ENCODE peak calls at places on chromosomes 6 and 20, in five cellular contexts. F is psoas muscle, K is suprapubic skin, R is ovary, C is uterus. W is an unnamed sample.

GRCh38 chr6:20286968-20287565 is 74.8 kb upstream of the MBOAT1 start:
- DNase-seq in F (no peak), K (no peak), R (no peak), C (no peak), W (no peak)

GRCh38 chr20:46364670-46365482 is 41.5 kb downstream of the ELMO2 start:
- DNase-seq in F (no peak), K (no peak), R (no peak), C (no peak), W (no peak)

GRCh38 chr6:28474441-28475219 is 31.3 kb upstream of the ZSCAN23 start:
- DNase-seq in F (no peak), K (no peak), R (no peak), C (peak), W (no peak)

GRCh38 chr20:53040678-53041674 is 68.8 kb downstream of the TSHZ2 start:
- DNase-seq in F (peak), K (peak), R (peak), C (peak), W (no peak)

GRCh38 chr6:116596815-116597214 is 19.5 kb upstream of the RSPH4A start:
- DNase-seq in F (no peak), K (no peak), R (no peak), C (no peak), W (no peak)

GRCh38 chr6:156957931-156958547 is 180.9 kb downstream of the ARID1B start:
- DNase-seq in F (no peak), K (no peak), R (no peak), C (no peak), W (no peak)

GRCh38 chr6:26092443-26092842 is 5.2 kb downstream of the HFE start:
- DNase-seq in F (no peak), K (no peak), R (no peak), C (no peak), W (no peak)

GRCh38 chr6:116528800-116529199 is 16.7 kb downstream of the TRAPPC3L start:
- DNase-seq in F (no peak), K (no peak), R (no peak), C (no peak), W (no peak)

GRCh38 chr6:46655803-46656202 is 3.0 kb downstream of the SLC25A27 start:
- DNase-seq in F (no peak), K (no peak), R (no peak), C (no peak), W (no peak)

GRCh38 chr6:3419624-3420272 is 37.1 kb downstream of the SLC22A23 start:
- DNase-seq in F (no peak), K (no peak), R (no peak), C (no peak), W (no peak)

GRCh38 chr20:54107181-54107580 is 36.8 kb upstream of the BCAS1 start:
- DNase-seq in F (no peak), K (no peak), R (no peak), C (no peak), W (no peak)

GRCh38 chr6:31794866-31795615 is 511 bp downstream of the VARS1 start:
- DNase-seq in F (no peak), K (no peak), R (no peak), C (no peak), W (no peak)

GRCh38 chr6:156513504-156513903 is 263.7 kb upstream of the ARID1B start:
- DNase-seq in F (no peak), K (no peak), R (no peak), C (no peak), W (no peak)

GRCh38 chr20:5990946-5991345 is 40.5 kb downstream of the MCM8 start:
- DNase-seq in F (no peak), K (no peak), R (no peak), C (no peak), W (no peak)

GRCh38 chr6:46090115-46091079 is 39.4 kb upstream of the ENPP4 start:
- DNase-seq in F (peak), K (peak), R (peak), C (peak), W (peak)

GRCh38 chr6:129485746-129486145 is 224.2 kb downstream of the ARHGAP18 start:
- DNase-seq in F (no peak), K (no peak), R (no peak), C (no peak), W (no peak)

GRCh38 chr6:5644523-5645183 is 362.1 kb downstream of the NRN1 start:
- DNase-seq in F (no peak), K (no peak), R (no peak), C (no peak), W (no peak)

GRCh38 chr6:12290490-12290820 is 294 bp downstream of the EDN1 start:
- DNase-seq in F (no peak), K (no peak), R (no peak), C (no peak), W (no peak)
- TF ChIP-seq CTCF in F (no peak), K (no peak), R (no peak), C (no peak), W (no peak)

DNA sequence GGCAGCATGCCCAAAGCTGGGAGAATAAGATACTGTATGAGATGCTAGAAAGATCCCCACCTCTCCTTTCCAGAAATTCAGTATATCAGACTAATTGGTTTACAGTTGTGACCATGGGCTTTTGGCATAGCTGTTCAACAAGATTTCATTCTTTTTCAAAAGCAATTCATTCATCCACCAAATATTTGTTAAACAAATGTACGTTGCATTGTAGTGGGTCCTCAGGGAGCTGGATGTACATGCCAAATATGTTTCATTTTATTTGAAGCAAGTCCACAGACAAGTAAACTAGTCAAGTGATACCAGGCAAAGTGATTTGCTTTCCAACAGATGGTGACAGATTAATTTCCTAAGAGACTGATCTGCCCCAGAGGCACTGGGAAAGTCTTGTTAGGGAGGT is 85.8 kb upstream of the ESR1 start:
- DNase-seq in F (no peak), K (no peak), R (no peak), C (no peak), W (no peak)
- H3K4me3 ChIP-seq in F (no peak), K (no peak), R (no peak), C (no peak), W (no peak)

GRCh38 chr6:41714556-41715273 is 20.7 kb downstream of the TFEB start:
- DNase-seq in F (peak), K (no peak), R (no peak), C (no peak), W (no peak)
- TF ChIP-seq CTCF in F (no peak), K (no peak), R (no peak), C (no peak), W (no peak)

GRCh38 chr6:170134077-170135040 is 156.5 kb downstream of the DLL1 start:
- DNase-seq in F (no peak), K (peak), R (peak), C (no peak), W (no peak)
- H3K4me3 ChIP-seq in F (no peak), K (no peak), R (no peak), C (no peak), W (no peak)

GRCh38 chr6:163023700-163024099 is 295.9 kb downstream of the PACRG start:
- DNase-seq in F (no peak), K (no peak), R (no peak), C (no peak), W (no peak)

DNA sequence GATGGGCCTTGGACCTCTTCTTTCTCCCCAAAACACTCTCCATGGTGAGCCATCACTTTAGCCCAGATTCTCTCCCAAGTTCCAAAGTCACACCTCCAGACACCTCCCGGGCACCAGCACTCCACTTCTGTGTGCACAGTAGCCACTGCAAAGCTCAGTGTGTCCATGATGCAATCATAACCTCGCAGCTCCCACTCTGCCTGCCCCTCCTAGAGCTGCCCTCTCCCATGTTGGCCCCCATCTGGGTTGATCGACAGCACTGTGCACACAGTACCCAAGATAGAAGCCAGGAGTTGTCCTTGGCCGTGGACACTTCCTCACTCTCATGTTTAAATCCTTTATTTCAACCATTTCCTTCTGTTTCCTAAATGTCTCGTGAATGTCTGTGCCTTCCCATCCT is 293.3 kb downstream of the PACRG start:
- DNase-seq in F (no peak), K (no peak), R (no peak), C (no peak), W (no peak)
- TF ChIP-seq CTCF in F (no peak), K (no peak), R (no peak), C (no peak), W (no peak)

DNA sequence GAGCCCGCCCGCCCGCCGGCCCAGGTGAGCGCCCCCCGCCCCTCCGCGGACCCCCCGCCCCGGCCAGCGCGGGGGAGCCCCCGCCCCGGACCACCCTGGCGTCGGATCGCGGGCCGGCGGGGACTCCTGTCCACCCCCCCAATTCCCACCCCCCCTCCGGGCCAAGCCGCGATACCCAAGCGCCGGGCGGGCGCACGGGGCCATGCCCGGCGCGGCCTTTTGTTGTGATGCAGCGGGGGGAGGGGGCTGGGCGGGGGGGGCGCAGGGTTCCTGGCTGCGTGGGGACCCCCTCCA is 239 bp downstream of the SRC start:
- DNase-seq in F (no peak), K (peak), R (no peak), C (no peak), W (no peak)
- H3K4me3 ChIP-seq in F (peak), K (peak), R (peak), C (peak), W (peak)

DNA sequence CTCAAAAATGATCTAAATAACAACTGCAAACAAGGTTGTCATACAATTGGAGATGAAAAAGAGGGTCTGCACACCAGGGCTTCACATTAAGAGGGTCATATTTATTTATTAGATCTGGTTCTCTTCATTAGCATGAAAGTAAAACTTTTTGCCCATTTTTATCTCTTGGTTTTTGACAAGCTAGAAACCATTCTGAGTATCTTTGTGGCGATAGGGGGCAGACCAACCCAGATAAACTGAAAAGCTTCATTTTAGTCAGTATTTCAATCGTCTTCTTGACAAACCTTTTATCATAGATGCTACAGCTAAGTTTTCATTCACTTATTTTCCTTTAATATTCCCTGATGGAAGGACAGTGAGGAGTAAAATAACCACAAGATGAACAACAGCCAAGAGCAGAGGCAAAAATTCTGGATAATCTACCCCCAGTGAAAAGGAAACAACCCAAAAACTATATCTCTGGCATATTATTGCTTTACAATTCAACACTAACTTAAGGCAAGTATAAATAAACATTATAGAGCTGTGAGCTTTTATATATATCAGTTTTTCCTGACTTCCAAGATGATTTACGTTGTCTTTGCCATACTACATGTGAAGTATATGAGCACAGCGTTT is 45.2 kb downstream of the THEMIS start:
- DNase-seq in F (no peak), K (no peak), R (no peak), C (no peak), W (no peak)
- TF ChIP-seq CTCF in F (peak), K (no peak), R (no peak), C (peak), W (no peak)